ENCODE peak calls at places on chromosomes 5 and 9, in seven cellular contexts. I, M, A, W, P, O and Q are unnamed samples. For H3K9me3, the result is how much of the 10 kb centered on the place peaks cover.

GRCh38 chr5:151739395-151739794 is 19.0 kb downstream of the ATOX1 start:
- DNase-seq in I (peak), W (no peak), O (peak), P (no peak), A (no peak), M (no peak), Q (no peak)

GRCh38 chr5:103120607-103121200 is 603 bp downstream of the PPIP5K2 start:
- DNase-seq in W (no peak), P (no peak), A (peak), M (no peak), I (peak), O (peak), Q (no peak)

GRCh38 chr9:73239868-73240267 is 88.2 kb downstream of the ANXA1 start:
- DNase-seq in A (no peak), I (no peak), O (peak), P (no peak), M (no peak), W (no peak), Q (no peak)

GRCh38 chr9:126347093-126347492 is 20.5 kb downstream of the MVB12B start:
- DNase-seq in P (no peak), M (no peak), W (no peak), I (no peak), O (no peak), A (no peak), Q (no peak)

GRCh38 chr5:126723643-126724042 is 53.3 kb upstream of the LMNB1 start:
- DNase-seq in O (no peak), I (peak), P (no peak), A (no peak), M (no peak), W (no peak), Q (no peak)

GRCh38 chr5:51987679-51988209 is 604.5 kb downstream of the ISL1 start:
- DNase-seq in A (no peak), O (no peak), P (no peak), M (no peak), I (no peak), W (no peak), Q (no peak)

GRCh38 chr5:140182803-140183367 is 7.9 kb downstream of the CYSTM1 start:
- DNase-seq in I (peak), O (peak), M (no peak), W (no peak), A (no peak), P (no peak), Q (peak)

GRCh38 chr9:69919461-69920061 is 98.9 kb downstream of the CFAP95 start:
- DNase-seq in P (peak), I (peak), M (no peak), O (peak), A (no peak), W (no peak), Q (no peak)

GRCh38 chr5:3058930-3059329 is 307.5 kb upstream of the IRX2 start:
- DNase-seq in A (no peak), M (no peak), I (no peak), W (no peak), O (no peak), P (no peak), Q (no peak)

GRCh38 chr5:14400085-14400484 is 181.5 kb upstream of the OTULINL start:
- DNase-seq in P (no peak), W (no peak), I (peak), A (no peak), O (peak), M (no peak), Q (no peak)

GRCh38 chr9:129306318-129306973 is 128.4 kb upstream of the IER5L start:
- DNase-seq in I (no peak), P (no peak), O (no peak), W (no peak), A (peak), M (peak), Q (no peak)

GRCh38 chr9:86351897-86352296 is 2.3 kb downstream of the TUT7 start:
- DNase-seq in P (no peak), I (no peak), M (no peak), O (no peak), A (no peak), W (no peak), Q (no peak)

GRCh38 chr9:83304686-83305085 is 233.5 kb downstream of the FRMD3 start:
- DNase-seq in I (peak), W (peak), A (peak), O (peak), P (no peak), M (peak), Q (peak)

GRCh38 chr5:175696139-175696854 is 38.4 kb downstream of the HRH2 start:
- DNase-seq in P (peak), I (peak), O (no peak), A (peak), M (peak), W (peak), Q (peak)

GRCh38 chr9:98222885-98223640 is 30.6 kb upstream of the CORO2A start:
- DNase-seq in P (no peak), A (no peak), O (peak), M (no peak), I (peak), W (no peak), Q (no peak)

GRCh38 chr9:133305731-133306130 is 30.3 kb downstream of the SURF6 start:
- DNase-seq in A (no peak), P (no peak), O (no peak), I (no peak), M (no peak), W (no peak), Q (no peak)

GRCh38 chr9:22044583-22044982 is 35.5 kb upstream of the CDKN2B start:
- DNase-seq in W (no peak), I (peak), A (no peak), M (no peak), O (peak), P (no peak), Q (no peak)

GRCh38 chr9:76112151-76112550 is 221.7 kb downstream of the PCSK5 start:
- DNase-seq in O (no peak), P (no peak), W (no peak), M (no peak), A (no peak), I (no peak), Q (no peak)

GRCh38 chr9:1869843-1870242 is 145.3 kb upstream of the SMARCA2 start:
- DNase-seq in P (peak), I (peak), W (no peak), O (no peak), A (no peak), M (no peak), Q (peak)

GRCh38 chr5:176857514-176858273 is 41.5 kb downstream of the HK3 start:
- DNase-seq in A (no peak), P (no peak), I (peak), M (no peak), W (no peak), O (no peak), Q (no peak)

GRCh38 chr5:74135033-74135432 is 505.5 kb downstream of the ENC1 start:
- DNase-seq in W (no peak), M (no peak), P (no peak), O (no peak), I (no peak), A (no peak), Q (no peak)

GRCh38 chr5:133746834-133747233 is 134.5 kb upstream of the FSTL4 start:
- DNase-seq in A (no peak), O (no peak), P (no peak), I (peak), W (no peak), M (no peak), Q (peak)

GRCh38 chr5:173201636-173202265 is 33.3 kb downstream of the NKX2-5 start:
- DNase-seq in P (no peak), A (no peak), W (no peak), I (peak), M (no peak), O (peak), Q (no peak)

GRCh38 chr9:19154135-19154612 is 26.9 kb upstream of the PLIN2 start:
- DNase-seq in O (peak), W (no peak), M (no peak), A (no peak), P (no peak), I (peak), Q (peak)

DNA sequence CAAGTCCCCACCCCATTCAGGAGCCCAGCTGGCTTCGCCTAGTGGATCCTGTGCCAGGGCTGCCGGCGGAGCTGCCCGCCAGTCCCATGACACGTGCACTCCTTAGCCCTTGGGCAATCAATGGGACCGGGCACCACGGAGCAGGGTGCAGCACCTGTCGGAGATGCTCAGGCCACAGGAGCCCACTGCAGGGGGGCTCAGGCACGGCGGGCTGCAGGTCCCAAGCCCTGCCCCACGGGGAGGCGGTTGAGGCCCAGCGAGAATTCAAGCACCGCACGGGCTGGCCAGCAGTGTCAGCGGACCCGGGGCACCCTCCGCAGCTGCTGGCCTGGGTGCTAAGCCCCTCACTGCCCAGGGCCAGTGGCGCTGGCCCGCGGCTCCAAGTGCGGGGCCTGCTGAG is 969.7 kb upstream of the CDH10 start:
- DNase-seq in I (no peak), W (no peak), A (no peak), P (no peak), M (no peak), O (no peak), Q (no peak)
- H3K9me3 ChIP-seq in I (under half), W (under half), A (half or more), P (under half), M (under half), O (under half), Q (under half)

GRCh38 chr9:137953683-137954438 is 76.3 kb downstream of the CACNA1B start:
- DNase-seq in I (no peak), P (no peak), M (no peak), A (no peak), O (no peak), W (no peak), Q (peak)

GRCh38 chr9:137952976-137953666 is 75.5 kb downstream of the CACNA1B start:
- DNase-seq in I (no peak), W (no peak), A (no peak), P (no peak), O (no peak), M (no peak), Q (peak)

GRCh38 chr9:137951107-137951506 is 73.5 kb downstream of the CACNA1B start:
- DNase-seq in A (no peak), W (no peak), M (no peak), P (no peak), O (no peak), I (no peak), Q (peak)

GRCh38 chr9:137949260-137949659 is 71.7 kb downstream of the CACNA1B start:
- DNase-seq in M (no peak), A (no peak), W (no peak), I (no peak), O (no peak), P (no peak), Q (no peak)

GRCh38 chr9:137951597-137952490 is 74.3 kb downstream of the CACNA1B start:
- DNase-seq in I (no peak), M (no peak), P (no peak), O (no peak), A (no peak), W (no peak), Q (peak)
- H3K9me3 ChIP-seq in I (under half), M (under half), P (under half), O (under half), A (under half), W (under half), Q (under half)

DNA sequence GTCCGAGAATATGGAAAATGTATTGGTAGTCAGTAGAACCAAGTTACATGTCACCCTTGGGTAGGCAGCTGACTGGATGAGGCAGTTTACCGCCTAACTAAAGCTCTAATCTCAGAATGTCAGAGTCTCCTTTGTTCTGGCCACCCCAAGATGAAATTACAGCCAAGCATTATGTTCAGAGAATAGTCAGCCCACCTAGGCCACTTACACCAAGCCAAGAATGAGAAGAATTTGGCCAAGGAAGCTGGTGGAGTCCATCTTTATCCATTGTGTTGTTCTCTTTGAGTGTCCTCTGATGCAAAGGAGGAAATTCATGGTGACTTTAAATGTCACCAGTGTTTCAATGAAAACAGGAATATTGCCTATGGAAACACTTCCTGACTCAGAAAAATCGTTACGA is 275.1 kb upstream of the MAP3K1 start:
- DNase-seq in M (no peak), P (no peak), O (no peak), W (no peak), A (no peak), I (no peak), Q (no peak)
- H3K9me3 ChIP-seq in M (under half), P (under half), O (under half), W (under half), A (under half), I (under half), Q (under half)

DNA sequence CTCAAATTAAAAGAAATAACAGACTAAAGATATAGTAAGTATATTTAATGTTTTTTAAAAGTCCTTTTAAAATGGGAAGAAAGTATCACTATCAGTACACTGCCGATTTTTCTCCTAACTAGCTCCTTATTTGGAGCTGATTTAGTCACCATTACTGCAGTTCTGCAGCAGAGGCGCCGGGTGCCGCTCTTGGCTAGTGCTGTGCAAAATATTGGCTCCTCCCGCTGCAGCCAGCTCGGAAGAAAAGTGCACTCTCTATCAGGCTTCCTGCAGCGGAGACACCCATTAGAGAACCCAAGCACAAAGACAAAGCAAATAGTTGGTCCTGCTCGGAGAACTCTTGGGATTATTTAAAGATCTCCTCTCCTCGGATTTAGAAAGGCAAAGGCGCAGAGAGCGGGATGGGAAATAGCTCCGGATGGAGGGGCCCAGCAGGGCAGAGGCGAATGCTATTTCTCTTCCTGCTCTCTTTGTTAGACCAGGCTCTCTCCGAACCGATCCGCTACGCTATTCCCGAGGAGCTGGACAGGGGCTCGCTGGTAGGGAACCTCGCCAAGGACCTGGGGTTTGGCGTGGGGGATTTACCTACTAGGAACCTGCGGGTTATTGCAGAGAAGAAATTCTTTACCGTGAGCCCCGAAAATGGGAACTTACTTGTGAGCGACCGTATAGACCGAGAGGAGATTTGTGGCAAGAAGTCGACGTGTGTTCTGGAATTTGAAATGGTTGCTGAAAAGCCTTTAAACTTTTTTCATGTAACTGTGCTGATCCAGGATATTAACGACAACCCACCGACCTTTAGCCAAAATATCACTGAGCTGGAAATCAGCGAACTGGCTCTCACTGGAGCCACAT is at the start of gene PCDHGB3:
- DNase-seq in O (peak), M (no peak), P (no peak), A (no peak), I (peak), W (no peak), Q (no peak)
- H3K9me3 ChIP-seq in O (under half), M (under half), P (under half), A (half or more), I (under half), W (under half), Q (under half)